ENCODE peak calls at places on chromosomes 5 and 9, in four cellular contexts. R is endothelial cell, H is breast epithelium, V is heart left ventricle. T is an unnamed sample.

GRCh38 chr9:98087420-98088354 is 31.2 kb downstream of the NANS start:
- DNase-seq in V (peak; percentile 24), R (peak; percentile 62), H (no peak), T (peak; percentile 51)

GRCh38 chr9:131254107-131254491 is 22.2 kb downstream of the FAM78A start:
- DNase-seq in H (no peak), V (peak; percentile 67), R (no peak), T (no peak)

GRCh38 chr9:70080481-70081119 is 37.0 kb downstream of the MAMDC2 start:
- DNase-seq in R (no peak), H (no peak), V (peak; percentile 54), T (no peak)

GRCh38 chr9:121815556-121816448 is 164.4 kb downstream of the DAB2IP start:
- DNase-seq in H (peak; percentile 31), V (no peak), R (no peak), T (no peak)

GRCh38 chr9:37801287-37801850 is 772 bp downstream of the DCAF10 start:
- DNase-seq in H (no peak), R (peak; percentile 54), V (peak; percentile 25), T (peak; percentile 60)

GRCh38 chr9:22169732-22170131 is 160.6 kb upstream of the CDKN2B start:
- DNase-seq in V (no peak), H (no peak), R (no peak), T (no peak)

GRCh38 chr5:56409331-56410190 is 176.4 kb upstream of the ANKRD55 start:
- DNase-seq in R (no peak), V (no peak), H (no peak), T (no peak)

GRCh38 chr5:53543401-53543800 is 17.0 kb upstream of the NDUFS4 start:
- DNase-seq in R (no peak), H (no peak), V (no peak), T (no peak)

GRCh38 chr9:132578367-132578932 is 4.0 kb upstream of the BARHL1 start:
- DNase-seq in H (no peak), R (no peak), V (no peak), T (no peak)

GRCh38 chr5:4020386-4020785 is 424.8 kb downstream of the IRX1 start:
- DNase-seq in R (no peak), H (no peak), V (no peak), T (no peak)

GRCh38 chr5:171562822-171563221 is 143.4 kb downstream of the FGF18 start:
- DNase-seq in V (no peak), H (no peak), R (no peak), T (no peak)

GRCh38 chr9:81292056-81292805 is 397.1 kb downstream of the TLE1 start:
- DNase-seq in R (no peak), H (no peak), V (no peak), T (no peak)

GRCh38 chr5:44774279-44774880 is 34.4 kb upstream of the MRPS30 start:
- DNase-seq in H (no peak), R (no peak), V (no peak), T (peak; percentile 15)

GRCh38 chr5:27336817-27337216 is 298.4 kb upstream of the CDH9 start:
- DNase-seq in H (no peak), V (no peak), R (no peak), T (no peak)

GRCh38 chr9:126682928-126683697 is 69.4 kb downstream of the LMX1B start:
- DNase-seq in R (no peak), H (no peak), V (peak; percentile 38), T (peak; percentile 64)

GRCh38 chr5:153974131-153974812 is 64.4 kb downstream of the FAM114A2 start:
- DNase-seq in H (no peak), R (peak; percentile 60), V (no peak), T (peak; percentile 43)

GRCh38 chr5:56798521-56798920 is 16.8 kb upstream of the MAP3K1 start:
- DNase-seq in H (no peak), R (no peak), V (no peak), T (no peak)

GRCh38 chr9:113617550-113617949 is 154.0 kb downstream of the RGS3 start:
- DNase-seq in H (no peak), V (no peak), R (no peak), T (no peak)

GRCh38 chr9:129875181-129875611 is 39.9 kb downstream of the USP20 start:
- DNase-seq in V (no peak), R (peak; percentile 48), H (no peak), T (no peak)

GRCh38 chr5:90093931-90094485 is 315.5 kb downstream of the CETN3 start:
- DNase-seq in H (no peak), R (no peak), V (no peak), T (no peak)

GRCh38 chr5:148414848-148415247 is 31.1 kb downstream of the FBXO38 start:
- DNase-seq in V (peak; percentile 23), R (no peak), H (no peak), T (no peak)

GRCh38 chr9:21395778-21396717 is 10.8 kb upstream of the IFNA2 start:
- DNase-seq in V (peak; percentile 51), H (no peak), R (peak; percentile 73), T (peak; percentile 91)

GRCh38 chr9:136244116-136244775 is 1.4 kb downstream of the QSOX2 start:
- DNase-seq in V (no peak), H (no peak), R (no peak), T (no peak)

GRCh38 chr5:37619353-37619752 is 220.5 kb downstream of the GDNF start:
- DNase-seq in R (no peak), V (no peak), H (no peak), T (no peak)

GRCh38 chr5:167871091-167871490 is 420.4 kb upstream of the WWC1 start:
- DNase-seq in H (no peak), V (no peak), R (no peak), T (no peak)

GRCh38 chr9:126607086-126607485 is 6.6 kb upstream of the LMX1B start:
- DNase-seq in H (no peak), V (no peak), R (no peak), T (no peak)

GRCh38 chr9:37859043-37859442 is 44.9 kb downstream of the SLC25A51 start:
- DNase-seq in H (no peak), V (no peak), R (no peak), T (no peak)

DNA sequence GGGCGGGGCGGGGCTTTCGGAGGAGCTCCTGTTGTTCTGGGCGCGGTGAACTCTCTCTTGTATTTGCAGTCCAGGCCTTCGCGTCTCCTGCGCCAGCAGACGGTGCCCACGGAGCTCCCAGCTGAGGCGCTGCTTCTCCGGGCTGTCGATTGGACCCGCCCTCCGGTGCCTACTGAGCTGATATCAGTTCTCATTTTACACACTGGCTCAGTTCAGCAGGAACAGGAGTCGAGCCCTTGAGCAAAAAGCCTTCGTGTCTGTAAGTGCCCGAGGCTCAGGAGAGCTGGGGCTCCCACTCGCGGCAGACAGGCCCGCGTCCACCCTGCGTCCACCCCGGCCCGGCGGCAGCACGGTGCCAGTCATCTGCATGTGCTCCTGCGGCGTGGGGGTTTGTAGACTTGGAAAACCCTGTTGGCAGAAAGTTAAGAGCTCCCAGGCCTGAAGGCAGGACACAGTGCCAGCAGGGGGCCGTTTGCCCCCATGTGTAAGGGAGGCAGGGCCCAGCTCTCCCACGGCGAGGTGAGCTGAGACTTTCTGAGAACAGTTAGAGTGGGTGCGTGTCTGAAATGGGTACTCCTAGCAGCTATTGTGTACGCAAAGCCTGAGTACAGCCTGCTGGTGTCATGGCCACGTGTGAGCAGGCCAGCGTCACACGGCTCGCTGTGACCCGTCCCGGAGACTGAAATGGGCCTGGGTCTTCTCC is 231.5 kb downstream of the FANCC start:
- DNase-seq in H (peak; percentile 50), R (no peak), V (no peak), T (no peak)
- TF ChIP-seq CTCF in H (no peak), R (no peak), V (no peak), T (no peak)

GRCh38 chr5:72140711-72141110 is 33.4 kb downstream of the MAP1B start:
- DNase-seq in R (no peak), V (no peak), H (no peak), T (no peak)

GRCh38 chr5:72138943-72139467 is 31.7 kb downstream of the MAP1B start:
- DNase-seq in R (no peak), V (no peak), H (no peak), T (no peak)

GRCh38 chr5:72134226-72134625 is 27.0 kb downstream of the MAP1B start:
- DNase-seq in R (no peak), V (no peak), H (no peak), T (no peak)

GRCh38 chr5:72141440-72142271 is 34.4 kb downstream of the MAP1B start:
- DNase-seq in V (peak; percentile 42), H (no peak), R (no peak), T (no peak)

DNA sequence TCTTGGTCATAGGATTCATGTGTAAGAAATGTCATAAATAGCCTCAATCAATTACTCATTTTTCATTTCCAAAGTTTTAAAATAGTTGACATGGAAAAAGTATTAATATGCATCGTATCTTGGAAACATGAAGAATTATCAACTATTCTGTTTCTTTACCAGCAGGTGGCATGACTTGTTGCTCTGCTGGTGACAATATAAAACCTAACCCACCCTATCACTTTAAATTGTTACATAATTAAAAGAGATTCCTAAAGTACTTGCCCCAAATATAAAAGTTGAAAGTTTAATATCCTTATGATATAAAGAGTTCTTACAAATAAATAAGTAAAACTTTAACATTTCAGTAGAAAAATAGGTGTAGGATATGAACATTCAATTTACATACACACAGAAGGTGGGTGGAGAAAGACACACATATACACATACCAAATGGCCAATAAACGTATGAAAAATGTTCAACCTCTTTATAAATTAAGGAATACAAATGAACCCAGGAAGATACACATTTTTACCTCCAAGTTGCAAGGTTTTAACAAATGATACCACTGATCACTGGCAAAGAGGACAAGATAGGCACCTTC is 30.6 kb downstream of the MAP1B start:
- DNase-seq in V (no peak), R (no peak), H (no peak), T (no peak)
- TF ChIP-seq CTCF in V (peak; percentile 58), R (peak; percentile 59), H (peak; percentile 52), T (peak; percentile 27)

GRCh38 chr5:146130440-146131045 is 25.2 kb upstream of the PLAC8L1 start:
- DNase-seq in H (no peak), V (no peak), R (no peak), T (no peak)
- TF ChIP-seq CTCF in H (peak; percentile 48), V (peak; percentile 70), R (peak; percentile 62), T (peak; percentile 71)

GRCh38 chr5:179413086-179413690 is 67.9 kb upstream of the ADAMTS2 start:
- DNase-seq in R (no peak), H (no peak), V (no peak), T (no peak)
- TF ChIP-seq CTCF in R (no peak), H (no peak), V (no peak), T (no peak)

DNA sequence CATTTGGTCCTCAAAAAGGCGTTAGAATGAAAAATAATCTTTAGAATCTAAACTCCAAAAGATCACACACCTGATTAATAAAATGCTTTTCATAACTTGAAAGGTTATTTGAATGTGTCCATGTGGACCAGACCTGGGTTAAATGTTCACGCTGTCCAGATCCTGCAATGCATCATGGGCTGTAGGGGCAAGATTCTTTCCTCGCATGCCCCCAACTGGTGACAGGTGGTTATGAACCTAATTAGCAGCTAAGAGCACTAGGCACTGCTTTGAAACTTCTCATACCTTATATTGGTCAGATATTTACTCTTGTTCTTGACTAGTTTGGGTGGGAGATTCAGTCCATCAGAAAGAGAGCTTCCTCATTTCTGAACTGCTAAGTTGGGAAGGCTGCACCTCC is 19.3 kb upstream of the PIP5K1B start:
- DNase-seq in H (no peak), V (no peak), R (peak; percentile 33), T (no peak)
- TF ChIP-seq CTCF in H (no peak), V (peak; percentile 20), R (peak; percentile 48), T (peak; percentile 31)

GRCh38 chr5:143865421-143865820 is 53.5 kb downstream of the HMHB1 start:
- DNase-seq in R (no peak), V (no peak), H (no peak), T (no peak)

GRCh38 chr5:143862260-143862659 is 50.3 kb downstream of the HMHB1 start:
- DNase-seq in H (no peak), R (no peak), V (no peak), T (no peak)

GRCh38 chr5:143860211-143860610 is 48.2 kb downstream of the HMHB1 start:
- DNase-seq in H (no peak), V (no peak), R (no peak), T (no peak)
- TF ChIP-seq CTCF in H (no peak), V (no peak), R (no peak), T (no peak)

GRCh38 chr5:54969856-54970828 is 15.3 kb downstream of the ESM1 start:
- DNase-seq in H (no peak), R (no peak), V (no peak), T (no peak)
- TF ChIP-seq CTCF in H (no peak), R (no peak), V (no peak), T (no peak)

T was measured in nephron progenitor cell.